ENCODE peak calls at places on chromosomes 12 and 14, in ten cellular contexts. Q is SK-N-SH, K is Karpas-422, M is mucosa of descending colon, R is adrenal gland, Y is HepG2, H is gastrocnemius medialis, I is tibial nerve, G is heart left ventricle, X is H1. O is an unnamed sample. For H3K9me3 and H3K36me3, the result is how much of the 10 kb centered on the place peaks cover.

GRCh38 chr12:46608431-46609280 is 217.1 kb downstream of the SLC38A4 start:
- DNase-seq in X (no peak), K (no peak), H (no peak), Q (no peak), I (no peak), Y (no peak), R (no peak), M (no peak), G (no peak), O (no peak)

GRCh38 chr14:96722751-96723150 is 74.4 kb upstream of the VRK1 start:
- DNase-seq in K (no peak), Y (no peak), H (no peak), G (no peak), M (no peak), I (no peak), R (no peak), Q (no peak), X (no peak), O (no peak)

GRCh38 chr14:101721951-101722661 is 39.4 kb upstream of the PPP2R5C start:
- DNase-seq in H (peak), Q (no peak), K (no peak), R (no peak), I (no peak), Y (peak), G (peak), X (no peak), M (peak), O (peak)

GRCh38 chr12:31895449-31896150 is 63.6 kb upstream of the RESF1 start:
- DNase-seq in H (no peak), Q (no peak), X (no peak), M (no peak), G (no peak), R (no peak), I (no peak), K (no peak), Y (no peak), O (no peak)

GRCh38 chr14:71591929-71592328 is 340.3 kb upstream of the RGS6 start:
- DNase-seq in K (no peak), R (no peak), X (no peak), I (no peak), Y (no peak), H (no peak), G (no peak), M (no peak), Q (no peak), O (peak)

GRCh38 chr12:92602476-92602875 is 100.3 kb upstream of the PLEKHG7 start:
- DNase-seq in Q (no peak), H (no peak), Y (no peak), X (no peak), I (no peak), G (no peak), M (no peak), K (no peak), R (no peak), O (no peak)

GRCh38 chr14:68695326-68695768 is 97.5 kb downstream of the ZFP36L1 start:
- DNase-seq in M (no peak), I (peak), Q (no peak), Y (peak), H (peak), G (no peak), K (no peak), R (peak), X (no peak), O (peak)

GRCh38 chr14:57293851-57294837 is 25.4 kb downstream of the AP5M1 start:
- DNase-seq in X (no peak), R (no peak), K (peak), Q (no peak), I (no peak), G (no peak), H (no peak), Y (no peak), M (no peak), O (no peak)

GRCh38 chr12:67645571-67645970 is 3.0 kb upstream of the DYRK2 start:
- DNase-seq in I (no peak), K (no peak), X (no peak), Q (no peak), G (no peak), M (no peak), Y (no peak), R (no peak), H (no peak), O (no peak)

GRCh38 chr12:580813-581212 is 82.4 kb downstream of the NINJ2 start:
- DNase-seq in R (no peak), Q (no peak), K (no peak), Y (no peak), G (no peak), I (no peak), X (no peak), M (no peak), H (no peak), O (no peak)

GRCh38 chr14:59161571-59162175 is 26.8 kb upstream of the DAAM1 start:
- DNase-seq in G (no peak), I (no peak), H (no peak), K (no peak), M (no peak), R (no peak), Q (no peak), Y (peak), X (no peak), O (no peak)

GRCh38 chr14:79161576-79161975 is 991.4 kb downstream of the NRXN3 start:
- DNase-seq in X (peak), M (peak), G (no peak), R (no peak), K (no peak), H (no peak), I (no peak), Y (no peak), Q (no peak), O (no peak)

GRCh38 chr12:109728921-109729836 is 15.6 kb downstream of the FAM222A start:
- DNase-seq in M (no peak), R (peak), Q (peak), Y (no peak), H (no peak), G (no peak), K (no peak), I (no peak), X (no peak), O (no peak)

GRCh38 chr12:31518680-31519227 is 72.2 kb downstream of the DENND5B start:
- DNase-seq in M (peak), H (no peak), G (no peak), K (peak), R (peak), Y (peak), I (no peak), X (peak), Q (peak), O (peak)

GRCh38 chr12:75606146-75606545 is 94.7 kb upstream of the KRR1 start:
- DNase-seq in M (no peak), Q (no peak), G (no peak), K (no peak), I (no peak), H (no peak), R (no peak), X (no peak), Y (no peak), O (no peak)

GRCh38 chr12:92363295-92364146 is 217.9 kb upstream of the BTG1 start:
- DNase-seq in R (peak), Y (no peak), M (peak), K (peak), G (peak), H (peak), I (peak), X (no peak), Q (peak), O (no peak)

GRCh38 chr14:102699416-102700110 is 77.7 kb upstream of the TRAF3 start:
- DNase-seq in X (no peak), Q (no peak), H (no peak), G (no peak), K (no peak), I (no peak), M (no peak), R (no peak), Y (no peak), O (no peak)

GRCh38 chr12:107650977-107651376 is 34.6 kb upstream of the PWP1 start:
- DNase-seq in G (no peak), I (no peak), X (no peak), R (no peak), H (no peak), M (no peak), K (no peak), Q (no peak), Y (no peak), O (no peak)

GRCh38 chr14:99677231-99677891 is 6.7 kb upstream of the CYP46A1 start:
- DNase-seq in G (no peak), H (no peak), Q (no peak), I (no peak), Y (no peak), K (no peak), M (no peak), R (no peak), X (no peak), O (peak)

GRCh38 chr14:98758440-98758839 is 513.6 kb downstream of the BCL11B start:
- DNase-seq in I (no peak), Y (no peak), H (no peak), R (no peak), K (no peak), G (no peak), Q (no peak), X (no peak), M (no peak), O (no peak)

GRCh38 chr14:104210548-104211195 is 72.3 kb downstream of the KIF26A start:
- DNase-seq in I (no peak), K (no peak), Y (no peak), Q (no peak), H (no peak), X (no peak), M (no peak), G (no peak), R (no peak), O (no peak)

GRCh38 chr12:44053550-44054243 is 217.8 kb downstream of the TMEM117 start:
- DNase-seq in G (peak), H (no peak), R (no peak), Y (no peak), I (no peak), X (no peak), Q (no peak), K (no peak), M (no peak), O (peak)

GRCh38 chr14:76237349-76237990 is 85.7 kb downstream of the GPATCH2L start:
- DNase-seq in Y (no peak), Q (no peak), K (no peak), R (no peak), H (no peak), G (no peak), X (no peak), I (no peak), M (no peak), O (no peak)

GRCh38 chr14:74501135-74501614 is 7.6 kb downstream of the ISCA2 start:
- DNase-seq in X (peak), M (peak), I (peak), R (peak), G (peak), H (peak), Q (peak), K (peak), Y (peak), O (peak)

GRCh38 chr14:21014761-21015190 is 10.1 kb downstream of the NDRG2 start:
- DNase-seq in Q (peak), Y (peak), R (peak), G (peak), H (peak), I (peak), X (peak), M (peak), K (peak), O (peak)

GRCh38 chr12:51519755-51520154 is 71.3 kb upstream of the SCN8A start:
- DNase-seq in Y (no peak), X (no peak), R (no peak), I (no peak), G (no peak), Q (no peak), M (no peak), K (no peak), H (no peak), O (no peak)

GRCh38 chr12:21677622-21678277 is 20.1 kb upstream of the LDHB start:
- DNase-seq in R (no peak), Y (no peak), M (no peak), X (no peak), K (no peak), I (no peak), Q (no peak), G (no peak), H (no peak), O (no peak)

GRCh38 chr14:100295376-100296105 is 10.7 kb downstream of the SLC25A29 start:
- DNase-seq in X (no peak), M (no peak), I (no peak), H (peak), R (peak), Q (no peak), Y (no peak), K (no peak), G (no peak), O (no peak)

GRCh38 chr12:6208140-6208539 is 7.9 kb downstream of the CD9 start:
- DNase-seq in K (no peak), I (no peak), X (no peak), R (no peak), G (no peak), Q (no peak), H (peak), M (no peak), Y (no peak), O (no peak)

GRCh38 chr12:121233628-121234020 is 23.7 kb downstream of the P2RX4 start:
- DNase-seq in I (no peak), H (no peak), R (no peak), K (no peak), M (no peak), Q (no peak), X (no peak), Y (no peak), G (no peak), O (no peak)

GRCh38 chr14:72892879-72893635 is 844 bp downstream of the DPF3 start:
- DNase-seq in Q (peak), H (peak), X (no peak), K (peak), R (peak), Y (no peak), I (no peak), M (peak), G (no peak), O (peak)

GRCh38 chr12:123398177-123398916 is 14.4 kb downstream of the KMT5A start:
- DNase-seq in M (peak), X (no peak), Y (no peak), H (no peak), Q (no peak), I (peak), K (no peak), R (peak), G (peak), O (peak)

GRCh38 chr14:57845802-57846531 is 19.9 kb downstream of the SLC35F4 start:
- DNase-seq in G (no peak), Y (no peak), H (no peak), R (no peak), M (no peak), K (no peak), I (no peak), X (no peak), Q (no peak), O (no peak)

GRCh38 chr14:106691601-106692291 is 1165.4 kb downstream of the TMEM121 start:
- DNase-seq in I (no peak), G (no peak), X (no peak), H (no peak), K (peak), R (peak), Q (peak), M (peak), Y (peak), O (no peak)

GRCh38 chr14:61121293-61121897 is 140.3 kb downstream of the SLC38A6 start:
- DNase-seq in H (no peak), Q (no peak), I (no peak), K (peak), X (no peak), M (no peak), Y (no peak), G (no peak), R (no peak), O (no peak)

GRCh38 chr12:133130808-133131128 is 341 bp downstream of the ZNF10 start:
- DNase-seq in M (peak), G (peak), R (peak), X (no peak), K (peak), I (peak), H (peak), Y (no peak), Q (peak), O (peak)

GRCh38 chr12:133124674-133125073 is 5.4 kb downstream of the ZNF891 start:
- DNase-seq in K (no peak), G (no peak), R (no peak), X (no peak), Q (no peak), M (no peak), Y (no peak), H (no peak), I (no peak), O (no peak)

GRCh38 chr12:133130038-133130807 is at the start of the genes ZNF10 and ZNF891:
- DNase-seq in G (peak), Q (peak), I (peak), M (peak), H (peak), R (peak), K (peak), Y (peak), X (peak), O (peak)

GRCh38 chr12:133129368-133130037 is 571 bp downstream of the ZNF891 start:
- DNase-seq in Q (no peak), X (no peak), I (no peak), H (no peak), Y (peak), R (no peak), K (no peak), G (no peak), M (no peak), O (no peak)
- H3K9me3 ChIP-seq in Q (under half), X (under half), I (half or more), H (under half), Y (half or more), R (under half), K (half or more), G (under half), M (half or more), O (under half)

GRCh38 chr14:32932921-32933622 is 5.6 kb upstream of the NPAS3 start:
- DNase-seq in Q (peak), K (no peak), G (no peak), I (no peak), X (no peak), M (no peak), R (peak), Y (no peak), H (no peak), O (no peak)

GRCh38 chr14:32932302-32932920 is 6.3 kb upstream of the NPAS3 start:
- DNase-seq in Y (no peak), K (no peak), X (no peak), I (no peak), G (no peak), M (no peak), H (no peak), Q (no peak), R (no peak), O (no peak)

GRCh38 chr14:32933943-32934890 is 4.5 kb upstream of the NPAS3 start:
- DNase-seq in G (peak), I (no peak), Q (peak), Y (no peak), M (peak), H (no peak), X (no peak), R (peak), K (no peak), O (peak)

GRCh38 chr14:32933623-32933942 is 5.1 kb upstream of the NPAS3 start:
- DNase-seq in G (no peak), M (no peak), X (no peak), I (no peak), K (no peak), Q (peak), R (no peak), H (no peak), Y (no peak), O (peak)

GRCh38 chr14:32934891-32935633 is 3.6 kb upstream of the NPAS3 start:
- DNase-seq in R (peak), Q (no peak), K (no peak), H (no peak), M (peak), Y (no peak), G (no peak), X (no peak), I (no peak), O (peak)
- H3K4me3 ChIP-seq in R (no peak), Q (peak), K (no peak), H (peak), M (no peak), Y (no peak), G (peak), X (peak), I (peak), O (peak)

GRCh38 chr12:49041036-49041880 is 19.3 kb downstream of the KMT2D start:
- DNase-seq in K (no peak), M (no peak), H (no peak), Q (no peak), I (no peak), Y (no peak), G (no peak), R (no peak), X (no peak), O (no peak)
- H3K36me3 ChIP-seq in K (half or more), M (under half), H (half or more), Q (half or more), I (half or more), Y (half or more), G (under half), R (under half), X (half or more), O (half or more)

GRCh38 chr12:130447655-130447965 is 109.9 kb downstream of the PIWIL1 start:
- DNase-seq in X (no peak), G (no peak), M (no peak), Q (no peak), Y (no peak), H (no peak), K (no peak), I (no peak), R (no peak), O (no peak)

GRCh38 chr12:130441771-130442760 is 104.4 kb downstream of the PIWIL1 start:
- DNase-seq in H (no peak), Y (no peak), G (no peak), I (no peak), X (no peak), R (no peak), M (no peak), K (no peak), Q (no peak), O (no peak)

GRCh38 chr12:130444986-130445385 is 107.3 kb downstream of the PIWIL1 start:
- DNase-seq in Y (no peak), H (no peak), R (no peak), K (no peak), I (no peak), G (no peak), Q (no peak), M (no peak), X (no peak), O (no peak)

GRCh38 chr12:130446846-130447654 is 109.4 kb downstream of the PIWIL1 start:
- DNase-seq in Q (no peak), X (no peak), Y (no peak), I (no peak), G (no peak), H (no peak), M (no peak), K (no peak), R (no peak), O (no peak)

GRCh38 chr12:130444081-130444480 is 106.4 kb downstream of the PIWIL1 start:
- DNase-seq in H (no peak), I (no peak), K (no peak), G (no peak), R (no peak), X (no peak), M (no peak), Y (no peak), Q (no peak), O (no peak)
- H3K9me3 ChIP-seq in H (under half), I (under half), K (under half), G (under half), R (under half), X (under half), M (under half), Y (under half), Q (under half), O (under half)

DNA sequence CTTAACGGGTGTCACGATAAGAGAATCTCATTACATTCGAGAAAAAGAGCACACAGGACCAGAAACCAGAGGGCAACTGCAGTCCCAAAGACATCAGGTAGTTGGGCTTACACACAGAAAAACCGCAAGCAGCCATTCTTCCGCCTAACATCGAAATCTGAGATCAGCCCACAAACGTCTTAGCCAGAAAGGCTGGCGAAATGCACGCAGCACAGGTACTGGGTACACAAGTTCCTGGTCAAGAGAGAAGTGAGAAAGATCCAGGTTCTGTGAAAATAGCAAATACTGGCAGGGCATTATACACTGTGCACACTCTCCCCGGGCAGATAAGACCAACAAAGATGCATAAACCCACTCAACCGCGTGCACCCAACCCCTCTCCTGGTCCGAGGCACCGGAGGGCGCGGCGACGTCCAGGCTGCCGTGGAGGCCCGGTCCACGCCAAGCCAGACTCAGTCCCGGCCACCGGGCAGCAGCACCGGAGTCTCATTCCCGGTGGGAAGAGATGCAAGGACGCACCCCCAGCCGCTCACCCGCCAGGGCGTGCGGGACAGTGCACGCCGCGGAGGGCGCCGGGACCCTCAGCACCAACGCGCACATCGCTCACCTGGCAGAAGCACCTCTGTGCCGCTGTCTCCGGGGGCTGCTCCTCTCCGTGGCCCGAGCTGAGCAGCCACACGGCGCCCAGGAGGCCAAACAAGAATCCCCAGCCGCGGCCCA is 437 bp downstream of the ERO1A start:
- DNase-seq in H (no peak), M (peak), Q (peak), I (no peak), G (peak), Y (peak), K (peak), X (no peak), R (no peak), O (peak)
- H3K4me3 ChIP-seq in H (peak), M (peak), Q (peak), I (peak), G (peak), Y (peak), K (peak), X (peak), R (peak), O (peak)

GRCh38 chr14:34620115-34620514 is 9.8 kb downstream of the SNX6 start:
- DNase-seq in H (no peak), K (no peak), Y (no peak), X (no peak), Q (no peak), G (no peak), R (no peak), M (no peak), I (no peak), O (no peak)
- H3K36me3 ChIP-seq in H (under half), K (under half), Y (under half), X (under half), Q (under half), G (under half), R (under half), M (under half), I (half or more), O (under half)